ENCODE peak calls at places on chromosomes 12 and 14, in seven cellular contexts. A is NCI-H2029, S is testis, V is hepatic stellate cell, C is iris pigment epithelial cell, R is mesothelial cell of epicardium, G is foreskin fibroblast. X is an unnamed sample.

GRCh38 chr12:44053550-44054243 is 217.8 kb downstream of the TMEM117 start:
- DNase-seq in V (peak), S (no peak), A (no peak), R (no peak), G (peak), C (peak), X (no peak)

GRCh38 chr12:80041691-80042090 is 57.6 kb upstream of the OTOGL start:
- DNase-seq in S (no peak), R (no peak), G (peak), V (no peak), A (no peak), C (peak), X (no peak)

GRCh38 chr12:22477166-22477893 is 67.0 kb downstream of the C2CD5 start:
- DNase-seq in V (peak), A (no peak), S (no peak), C (peak), G (peak), R (no peak), X (peak)

GRCh38 chr12:65867428-65867827 is 43.1 kb downstream of the HMGA2 start:
- DNase-seq in G (peak), S (no peak), A (no peak), C (peak), R (no peak), V (no peak), X (no peak)

GRCh38 chr12:74424778-74425177 is 112.9 kb upstream of the ATXN7L3B start:
- DNase-seq in A (no peak), C (no peak), G (no peak), V (no peak), R (no peak), S (no peak), X (no peak)

GRCh38 chr12:66965613-66966012 is 286.7 kb upstream of the GRIP1 start:
- DNase-seq in G (no peak), A (no peak), S (no peak), C (no peak), R (no peak), V (no peak), X (no peak)

GRCh38 chr12:48023386-48023785 is 19.1 kb upstream of the COL2A1 start:
- DNase-seq in C (no peak), A (peak), R (no peak), V (no peak), S (peak), G (no peak), X (no peak)

GRCh38 chr12:98371419-98371818 is 144.0 kb upstream of the TMPO start:
- DNase-seq in C (peak), G (no peak), V (no peak), A (no peak), R (no peak), S (no peak), X (no peak)

GRCh38 chr12:41944241-41944640 is 200.4 kb downstream of the GXYLT1 start:
- DNase-seq in G (no peak), C (peak), S (no peak), A (no peak), V (no peak), R (no peak), X (no peak)

GRCh38 chr12:130101370-130101769 is 60.9 kb upstream of the FZD10 start:
- DNase-seq in C (no peak), A (no peak), V (no peak), G (no peak), S (no peak), R (no peak), X (no peak)

GRCh38 chr12:117408161-117408791 is 46.9 kb upstream of the NOS1 start:
- DNase-seq in G (peak), R (no peak), S (peak), A (peak), C (peak), V (no peak), X (no peak)

GRCh38 chr12:124837958-124838803 is 25.5 kb downstream of the SCARB1 start:
- DNase-seq in C (peak), G (peak), V (peak), S (peak), R (no peak), A (peak), X (peak)

GRCh38 chr12:118126119-118126757 is 9.7 kb upstream of the PEBP1 start:
- DNase-seq in R (no peak), S (peak), V (no peak), G (no peak), A (peak), C (no peak), X (no peak)

GRCh38 chr12:31118831-31119530 is 45.3 kb downstream of the DDX11 start:
- DNase-seq in G (peak), R (peak), A (peak), S (no peak), V (no peak), C (no peak), X (no peak)

GRCh38 chr12:4307593-4308333 is 13.2 kb upstream of the TIGAR start:
- DNase-seq in V (peak), S (peak), C (peak), A (peak), G (peak), R (peak), X (peak)

GRCh38 chr12:58860788-58861240 is 59.5 kb downstream of the LRIG3 start:
- DNase-seq in S (no peak), R (no peak), V (no peak), G (no peak), A (no peak), C (no peak), X (no peak)

GRCh38 chr12:114134922-114135321 is 168.8 kb upstream of the RBM19 start:
- DNase-seq in V (no peak), S (no peak), C (no peak), G (no peak), R (no peak), A (no peak), X (no peak)

GRCh38 chr14:101538865-101539264 is 22.4 kb upstream of the DIO3 start:
- DNase-seq in S (no peak), V (no peak), C (no peak), R (no peak), A (no peak), G (no peak), X (no peak)

GRCh38 chr12:52600941-52601481 is at the start of gene KRT72:
- DNase-seq in C (no peak), S (peak), R (no peak), V (no peak), G (no peak), A (no peak), X (no peak)

GRCh38 chr12:95544756-95545155 is 6.5 kb downstream of the USP44 start:
- DNase-seq in A (no peak), S (no peak), G (no peak), V (no peak), C (peak), R (no peak), X (no peak)

GRCh38 chr14:67413806-67414769 is 2.1 kb upstream of the PLEK2 start:
- DNase-seq in S (no peak), A (no peak), G (peak), R (no peak), V (peak), C (peak), X (peak)

GRCh38 chr14:38900887-38901286 is 202.1 kb downstream of the SEC23A start:
- DNase-seq in R (no peak), A (no peak), C (no peak), V (no peak), G (no peak), S (no peak), X (no peak)

GRCh38 chr12:132327351-132328171 is 1.8 kb downstream of the GALNT9 start:
- DNase-seq in R (no peak), A (no peak), S (peak), G (peak), C (peak), V (peak), X (peak)

GRCh38 chr12:119008691-119009221 is 27.4 kb downstream of the SRRM4 start:
- DNase-seq in C (no peak), G (no peak), A (no peak), V (no peak), S (no peak), R (no peak), X (no peak)

X was measured in HFF-Myc.